ENCODE peak calls at places on chromosomes 5 and 9, in four cellular contexts. X is A549, J is suprapubic skin, A is tibial nerve. S is an unnamed sample.

GRCh38 chr5:138275379-138275782 is 960 bp upstream of the GFRA3 start:
- DNase-seq in X (no peak), J (no peak), A (no peak), S (no peak)

GRCh38 chr9:36802171-36802920 is 229.7 kb downstream of the MELK start:
- DNase-seq in X (peak), J (no peak), A (peak), S (no peak)

GRCh38 chr9:32524558-32525461 is 1.2 kb downstream of the RIGI start:
- DNase-seq in X (no peak), J (no peak), A (no peak), S (no peak)

GRCh38 chr5:170491479-170491878 is 12.3 kb upstream of the KCNIP1 start:
- DNase-seq in X (no peak), J (no peak), A (peak), S (no peak)

GRCh38 chr5:138849882-138850281 is 25.3 kb downstream of the LRRTM2 start:
- DNase-seq in X (no peak), J (no peak), A (no peak), S (no peak)

GRCh38 chr5:42629284-42629683 is 127.3 kb upstream of the CCDC152 start:
- DNase-seq in X (no peak), J (no peak), A (no peak), S (no peak)

GRCh38 chr5:10460252-10460906 is 18.7 kb downstream of the ROPN1L start:
- DNase-seq in X (peak), J (no peak), A (no peak), S (peak)

GRCh38 chr9:5499889-5500398 is 10.4 kb upstream of the PDCD1LG2 start:
- DNase-seq in X (no peak), J (no peak), A (peak), S (no peak)

GRCh38 chr9:71485306-71485705 is 283.0 kb downstream of the CEMIP2 start:
- DNase-seq in X (no peak), J (no peak), A (no peak), S (no peak)

GRCh38 chr5:15951126-15951525 is 228.5 kb downstream of the MARCHF11 start:
- DNase-seq in X (no peak), J (no peak), A (no peak), S (no peak)

GRCh38 chr9:88663766-88664419 is 128.9 kb downstream of the NXNL2 start:
- DNase-seq in X (no peak), J (no peak), A (no peak), S (no peak)

GRCh38 chr5:80181618-80182211 is 74.1 kb downstream of the SERINC5 start:
- DNase-seq in X (peak), J (no peak), A (no peak), S (peak)

GRCh38 chr9:138103824-138104206 is 226.2 kb downstream of the CACNA1B start:
- DNase-seq in X (no peak), J (peak), A (no peak), S (no peak)

GRCh38 chr5:96565843-96566242 is 96.3 kb upstream of the CAST start:
- DNase-seq in X (peak), J (no peak), A (no peak), S (no peak)

GRCh38 chr5:150662731-150663516 is 1.9 kb downstream of the MYOZ3 start:
- DNase-seq in X (no peak), J (no peak), A (no peak), S (peak)

GRCh38 chr5:141182248-141182647 is at the start of gene PCDHB16:
- DNase-seq in X (peak), J (no peak), A (peak), S (no peak)

GRCh38 chr5:21919417-21920022 is 933.6 kb downstream of the CDH12 start:
- DNase-seq in X (peak), J (no peak), A (no peak), S (no peak)

GRCh38 chr9:31535659-31536058 is 848.8 kb upstream of the ACO1 start:
- DNase-seq in X (no peak), J (no peak), A (no peak), S (no peak)

GRCh38 chr5:128276537-128277216 is 193.1 kb downstream of the SLC12A2 start:
- DNase-seq in X (no peak), J (no peak), A (no peak), S (no peak)

GRCh38 chr5:154654484-154655375 is 100.4 kb upstream of the LARP1 start:
- DNase-seq in X (no peak), J (no peak), A (no peak), S (no peak)

GRCh38 chr5:180201051-180201987 is 7.7 kb downstream of the RASGEF1C start:
- DNase-seq in X (peak), J (no peak), A (no peak), S (peak)

GRCh38 chr5:139593716-139594319 is 32.7 kb downstream of the UBE2D2 start:
- DNase-seq in X (peak), J (no peak), A (no peak), S (no peak)

GRCh38 chr9:91066042-91066415 is 264.4 kb downstream of the SYK start:
- DNase-seq in X (no peak), J (no peak), A (no peak), S (no peak)

GRCh38 chr9:134066923-134067851 is 639 bp downstream of the BRD3 start:
- DNase-seq in X (peak), J (peak), A (no peak), S (peak)

GRCh38 chr9:3848445-3849114 is 322.8 kb upstream of the RFX3 start:
- DNase-seq in X (peak), J (no peak), A (no peak), S (peak)

GRCh38 chr9:94870793-94871558 is 144.5 kb downstream of the AOPEP start:
- DNase-seq in X (peak), J (no peak), A (no peak), S (no peak)

GRCh38 chr5:157961176-157961575 is 102.2 kb upstream of the CLINT1 start:
- DNase-seq in X (no peak), J (no peak), A (no peak), S (no peak)

GRCh38 chr5:153490124-153491085 is at the start of gene GRIA1:
- DNase-seq in X (no peak), J (no peak), A (no peak), S (no peak)

GRCh38 chr9:34995288-34996060 is 5.9 kb downstream of the DNAJB5 start:
- DNase-seq in X (no peak), J (peak), A (no peak), S (no peak)

DNA sequence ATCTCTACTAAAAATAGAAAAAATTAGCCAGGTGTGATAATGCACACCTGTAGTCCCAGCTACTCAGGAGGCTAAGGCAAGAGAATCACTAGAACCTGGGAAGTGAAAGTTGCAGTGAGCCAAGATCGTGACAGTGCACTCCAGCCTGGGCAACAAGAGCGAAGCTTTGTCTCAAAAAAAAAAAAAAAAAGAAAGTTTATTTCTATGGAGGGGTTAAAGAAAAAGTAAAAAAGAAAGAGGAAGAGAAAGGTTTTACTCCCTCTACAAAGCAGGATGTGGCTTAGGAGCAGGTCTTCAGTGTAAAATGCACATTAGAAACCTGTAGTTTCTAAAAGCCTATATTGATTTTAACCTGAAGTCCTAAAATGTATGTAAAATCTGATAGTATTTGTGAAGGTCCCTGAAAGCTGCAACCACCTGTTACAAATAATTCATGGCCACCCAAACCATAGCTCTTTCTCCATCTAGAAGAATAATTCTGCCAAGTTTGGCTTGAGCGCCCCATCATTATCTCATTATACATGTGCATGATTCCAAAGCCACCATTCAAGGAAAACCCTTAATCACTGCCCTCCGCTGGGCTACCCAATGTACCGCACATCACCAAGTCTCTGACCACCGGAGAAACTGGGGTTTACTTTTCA is 3.4 kb downstream of the FNBP1 start:
- DNase-seq in X (peak), J (no peak), A (no peak), S (no peak)
- TF ChIP-seq CTCF in X (no peak), J (no peak), A (no peak), S (no peak)

GRCh38 chr9:129037767-129038098 is 1.3 kb downstream of the MIGA2 start:
- DNase-seq in X (no peak), J (no peak), A (no peak), S (no peak)
- H3K4me3 ChIP-seq in X (peak), J (peak), A (peak), S (peak)

DNA sequence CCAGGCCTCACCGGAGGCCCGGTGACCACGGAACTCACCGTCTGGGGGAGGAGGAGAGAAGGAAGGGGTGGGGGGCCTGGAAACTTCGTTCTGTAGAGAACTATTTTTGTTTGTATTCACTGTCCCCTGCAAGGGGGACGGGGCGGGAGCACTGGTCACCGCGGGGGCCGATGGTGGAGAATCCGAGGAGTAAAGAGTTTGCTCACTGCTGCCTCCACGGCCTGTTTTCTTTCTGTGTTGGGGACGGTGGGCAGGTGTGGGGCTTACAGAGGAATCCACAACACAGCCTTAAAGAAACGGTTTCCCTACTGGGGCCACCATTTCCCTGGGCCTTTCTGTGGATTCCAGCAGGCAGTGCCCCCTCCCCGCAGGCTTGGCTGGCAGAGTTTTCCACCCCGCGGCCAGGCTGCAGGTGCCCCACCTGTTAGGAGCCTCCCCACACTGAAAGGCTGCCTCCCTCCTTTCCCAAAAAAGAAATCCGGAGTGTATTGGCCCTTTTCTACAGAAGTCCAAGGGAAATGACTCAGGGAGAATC is 80.8 kb downstream of the NTNG2 start:
- DNase-seq in X (no peak), J (no peak), A (no peak), S (no peak)
- TF ChIP-seq POLR2A in X (no peak), J (no peak), A (no peak), S (no peak)

GRCh38 chr9:81264516-81264915 is 424.8 kb downstream of the TLE1 start:
- DNase-seq in X (no peak), J (no peak), A (no peak), S (no peak)

GRCh38 chr9:81266674-81267073 is 422.7 kb downstream of the TLE1 start:
- DNase-seq in X (no peak), J (no peak), A (no peak), S (no peak)

GRCh38 chr9:81268048-81268447 is 421.3 kb downstream of the TLE1 start:
- DNase-seq in X (no peak), J (no peak), A (no peak), S (no peak)

GRCh38 chr9:81266086-81266485 is 423.3 kb downstream of the TLE1 start:
- DNase-seq in X (no peak), J (no peak), A (no peak), S (no peak)
- TF ChIP-seq CTCF in X (no peak), J (no peak), A (no peak), S (no peak)

DNA sequence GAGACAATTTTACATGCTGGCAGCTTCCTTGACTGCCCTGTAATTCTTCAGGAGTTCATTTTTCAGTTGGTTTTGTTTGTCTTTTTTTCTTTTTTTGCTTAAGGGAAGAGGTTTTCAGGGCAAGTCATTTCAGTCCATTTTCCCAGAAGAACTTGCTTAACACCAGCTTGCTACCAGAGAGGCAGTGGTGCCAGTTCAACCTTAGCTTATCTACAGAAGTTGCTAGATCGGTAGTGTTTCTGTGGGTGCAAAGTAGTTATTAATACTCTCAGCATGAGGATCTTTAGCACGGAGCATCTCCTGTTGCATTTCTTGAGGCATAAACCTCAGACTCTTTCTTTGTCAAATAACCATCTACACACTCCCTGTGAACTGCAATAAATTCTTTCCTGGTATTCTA is 1.1 kb downstream of the SPEF2 start:
- DNase-seq in X (no peak), J (no peak), A (no peak), S (no peak)
- H3K4me3 ChIP-seq in X (peak), J (peak), A (peak), S (no peak)

GRCh38 chr9:128159784-128160602 is at the start of gene BBLN:
- DNase-seq in X (peak), J (peak), A (peak), S (peak)
- TF ChIP-seq POLR2A in X (peak), J (peak), A (no peak), S (peak)